ENCODE peak calls at places on chromosomes 4 and X, in four cellular contexts. V is left ventricle myocardium inferior, P is SHP77, G is small intestine. M is an unnamed sample.

GRCh38 chr4:140266958-140267568 is 106.4 kb upstream of the SCOC start:
- DNase-seq in V (no peak), P (no peak), G (no peak), M (no peak)

GRCh38 chr4:62970846-62971245 is 1438.4 kb downstream of the TECRL start:
- DNase-seq in V (no peak), P (no peak), G (no peak), M (no peak)

GRCh38 chrX:15194136-15194535 is 75.7 kb downstream of the ASB9 start:
- DNase-seq in V (no peak), P (no peak), G (no peak), M (no peak)

GRCh38 chrX:397575-397974 is 10.9 kb upstream of the PPP2R3B start:
- DNase-seq in V (peak; percentile 38), P (no peak), G (no peak), M (no peak)

GRCh38 chr4:148273501-148273986 is 168.7 kb downstream of the NR3C2 start:
- DNase-seq in V (peak; percentile 36), P (no peak), G (peak; percentile 18), M (no peak)

GRCh38 chr4:39526810-39527295 is 386 bp downstream of the UGDH start:
- DNase-seq in V (no peak), P (no peak), G (peak; percentile 32), M (no peak)

GRCh38 chr4:89158884-89159503 is 47.7 kb downstream of the TIGD2 start:
- DNase-seq in V (no peak), P (peak; percentile 16), G (peak; percentile 56), M (no peak)

GRCh38 chr4:184657144-184657543 is 7.6 kb downstream of the PRIMPOL start:
- DNase-seq in V (no peak), P (no peak), G (no peak), M (no peak)

GRCh38 chrX:146602246-146602645 is 207.3 kb upstream of the CXorf51B start:
- DNase-seq in V (no peak), P (no peak), G (no peak), M (no peak)